ENCODE peak calls at places on chromosomes 2 and 18, in four cellular contexts. S is A549; T is CD4-positive, CD25-positive, alpha-beta regulatory T cell; B is upper lobe of left lung. K is an unnamed sample.
A peak's percentile ranks its signal among the peaks of the same experiment; 100 is the strongest.

GRCh38 chr18:33596178-33596854 is 18.3 kb downstream of the ASXL3 start:
- ATAC-seq in S (no peak), B (no peak), T (no peak), K (no peak)

GRCh38 chr2:222930862-222931261 is 70.0 kb downstream of the ACSL3 start:
- ATAC-seq in B (no peak), T (no peak), S (no peak), K (no peak)

GRCh38 chr2:67476808-67477790 is 80.0 kb downstream of the ETAA1 start:
- ATAC-seq in T (no peak), S (peak; percentile 93), B (peak; percentile 67), K (peak; percentile 48)

GRCh38 chr2:223860809-223861738 is 23.7 kb upstream of the AP1S3 start:
- ATAC-seq in B (peak; percentile 64), T (no peak), S (peak; percentile 99), K (no peak)

GRCh38 chr2:109209412-109209811 is 80.4 kb downstream of the SH3RF3 start:
- ATAC-seq in S (peak; percentile 62), T (no peak), B (peak; percentile 55), K (peak; percentile 57)

GRCh38 chr2:140257692-140258300 is 1477.6 kb upstream of the NXPH2 start:
- ATAC-seq in T (no peak), B (no peak), S (no peak), K (no peak)

GRCh38 chr2:171882095-171882769 is 11.8 kb downstream of the SLC25A12 start:
- ATAC-seq in B (no peak), S (peak; percentile 34), T (no peak), K (peak; percentile 69)

GRCh38 chr2:160445673-160446072 is 47.9 kb downstream of the RBMS1 start:
- ATAC-seq in B (no peak), T (no peak), S (no peak), K (no peak)

GRCh38 chr2:120741514-120742448 is 6.1 kb downstream of the GLI2 start:
- ATAC-seq in T (no peak), B (peak; percentile 58), S (no peak), K (peak; percentile 23)

GRCh38 chr2:214995926-214996670 is 142.3 kb downstream of the ABCA12 start:
- ATAC-seq in T (no peak), S (no peak), B (no peak), K (no peak)

GRCh38 chr18:10033038-10033437 is 119.2 kb downstream of the VAPA start:
- ATAC-seq in T (no peak), S (no peak), B (no peak), K (no peak)

GRCh38 chr2:231318954-231319353 is 76.6 kb upstream of the B3GNT7 start:
- ATAC-seq in B (no peak), S (no peak), T (no peak), K (no peak)

GRCh38 chr2:26904839-26905238 is 56.9 kb downstream of the DPYSL5 start:
- ATAC-seq in B (no peak), T (no peak), S (no peak), K (no peak)

GRCh38 chr18:40012931-40013609 is 1942.0 kb upstream of the PIK3C3 start:
- ATAC-seq in B (no peak), T (no peak), S (no peak), K (no peak)

GRCh38 chr2:10239561-10239967 is 63.1 kb upstream of the HPCAL1 start:
- ATAC-seq in T (no peak), B (no peak), S (no peak), K (no peak)

GRCh38 chr2:199819746-199820145 is 31.2 kb downstream of the FTCDNL1 start:
- ATAC-seq in S (no peak), T (no peak), B (no peak), K (no peak)

GRCh38 chr2:226514895-226515294 is 284.7 kb downstream of the IRS1 start:
- ATAC-seq in S (peak; percentile 98), B (no peak), T (no peak), K (no peak)

GRCh38 chr18:5970032-5970431 is 74.7 kb upstream of the TMEM200C start:
- ATAC-seq in S (no peak), T (no peak), B (no peak), K (no peak)

DNA sequence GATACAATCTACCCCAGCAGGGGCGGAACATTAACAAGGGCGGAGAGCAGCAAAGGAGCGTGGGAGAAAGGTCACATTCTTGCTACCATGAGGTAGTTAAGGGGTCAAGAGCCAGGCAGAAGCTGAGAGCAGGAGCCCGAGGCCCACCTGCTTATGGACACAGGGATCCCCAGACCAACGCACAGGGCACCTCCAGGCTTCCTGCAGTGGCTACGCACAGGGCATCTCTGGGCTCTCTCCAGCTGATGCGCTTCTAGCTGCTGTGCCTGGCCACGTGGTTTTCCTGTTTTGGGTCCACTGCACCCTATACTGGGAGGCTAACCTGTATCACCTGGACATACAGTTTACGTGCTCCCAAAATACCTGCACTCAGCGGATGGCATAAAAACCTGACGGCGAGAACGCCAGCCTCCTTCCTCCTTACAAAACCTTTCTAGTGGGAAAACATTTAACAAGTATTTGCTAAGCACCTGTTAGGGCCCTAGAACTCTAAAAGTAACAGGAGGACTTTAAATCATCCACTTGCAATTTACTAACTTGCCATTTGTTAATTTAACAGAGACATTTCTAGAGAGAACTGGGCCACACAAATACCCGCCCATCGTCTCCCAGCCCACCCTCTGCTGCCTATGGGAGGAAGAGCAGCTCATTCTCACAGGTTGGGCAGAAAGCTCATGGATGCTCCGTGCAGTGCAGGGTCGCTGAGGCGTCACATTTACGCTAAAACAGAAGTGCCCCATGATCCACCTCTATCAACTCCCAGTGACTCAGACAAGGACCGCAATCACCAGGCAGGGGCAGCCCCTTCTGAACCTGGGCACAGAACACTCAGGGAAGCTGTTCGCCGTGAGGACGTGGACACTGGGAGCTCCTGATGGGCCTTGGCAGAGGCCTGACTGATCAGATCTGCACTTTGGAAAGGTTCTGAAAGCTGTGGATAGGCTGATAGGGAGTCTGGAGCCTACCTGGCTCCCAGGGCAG is 107.1 kb downstream of the HDAC4 start:
- ATAC-seq in B (no peak), S (no peak), T (peak; percentile 45), K (no peak)
- H3K27ac ChIP-seq in B (no peak overlapping the region), S (no peak overlapping the region), T (peak overlapping the region; percentile 26), K (no peak overlapping the region)

DNA sequence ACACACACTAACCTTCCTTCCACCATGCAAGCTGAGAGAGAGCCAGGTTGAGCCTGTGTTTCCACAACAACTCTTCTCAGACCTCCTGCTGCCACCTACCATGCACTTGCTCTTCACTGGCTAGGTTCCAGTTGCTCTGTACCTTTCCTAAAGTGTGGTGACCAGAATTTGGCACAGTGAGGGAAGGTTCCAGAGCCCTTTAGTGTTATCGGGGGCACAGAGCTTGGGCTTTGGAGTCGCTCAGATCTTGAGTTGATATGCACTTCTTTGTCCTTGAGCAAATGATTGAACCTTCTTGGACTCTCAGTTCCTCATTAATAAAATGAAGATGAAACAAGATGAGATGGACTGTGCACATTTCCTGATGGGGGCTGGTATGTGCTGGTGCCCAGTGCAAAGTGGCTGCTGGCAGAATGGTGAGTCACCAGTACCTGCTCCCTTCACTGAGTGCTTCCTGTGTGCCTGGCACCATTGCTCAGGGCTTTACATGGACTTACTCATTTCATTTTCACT is 47.1 kb downstream of the NEDD4L start:
- ATAC-seq in T (peak; percentile 53), S (peak; percentile 70), B (no peak), K (no peak)
- H3K27ac ChIP-seq in T (no peak overlapping the region), S (peak overlapping the region; percentile 5), B (no peak overlapping the region), K (no peak overlapping the region)

GRCh38 chr2:75289771-75290170 is 90.5 kb upstream of the TACR1 start:
- ATAC-seq in T (no peak), B (no peak), S (no peak), K (no peak)
- H3K27ac ChIP-seq in T (no peak overlapping the region), B (no peak overlapping the region), S (no peak overlapping the region), K (no peak overlapping the region)

GRCh38 chr2:229443141-229443540 is 172.1 kb upstream of the PID1 start:
- ATAC-seq in B (no peak), S (no peak), T (no peak), K (no peak)

GRCh38 chr2:229446316-229446715 is 175.2 kb upstream of the PID1 start:
- ATAC-seq in S (no peak), T (no peak), B (no peak), K (no peak)

GRCh38 chr2:229443869-229444268 is 172.8 kb upstream of the PID1 start:
- ATAC-seq in B (no peak), T (no peak), S (no peak), K (no peak)

GRCh38 chr2:229445501-229446294 is 174.6 kb upstream of the PID1 start:
- ATAC-seq in T (no peak), B (peak; percentile 65), S (peak; percentile 33), K (peak; percentile 39)

DNA sequence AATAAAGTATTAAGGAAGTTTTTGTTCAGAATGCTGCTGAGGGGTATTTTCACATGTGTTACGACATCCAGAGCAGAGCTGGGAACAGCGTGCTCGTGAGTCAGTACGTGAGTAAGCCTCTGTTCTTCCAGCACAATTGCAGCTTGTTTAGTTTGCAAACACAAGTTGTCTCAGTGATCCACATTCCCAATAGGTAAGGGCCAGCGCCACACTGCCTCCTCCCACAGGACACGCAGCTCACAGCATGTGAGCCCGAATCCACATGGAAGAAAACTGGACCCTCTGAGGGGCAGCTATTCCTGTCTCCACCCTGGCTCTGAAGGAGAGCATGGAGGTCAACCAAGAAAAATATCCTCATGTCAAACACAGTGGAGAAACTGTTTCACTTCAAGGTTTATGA is 173.9 kb upstream of the PID1 start:
- ATAC-seq in T (no peak), B (peak; percentile 92), S (peak; percentile 99), K (peak; percentile 96)
- H3K27ac ChIP-seq in T (no peak overlapping the region), B (no peak overlapping the region), S (peak overlapping the region; percentile 89), K (peak overlapping the region; percentile 75)

K was measured in gastroesophageal sphincter.